ENCODE peak calls at places on chromosomes 5 and 9, in ten cellular contexts. D is fibroblast of pulmonary artery; J is fibroblast of villous mesenchyme; N is fibroblast of mammary gland; L is IMR-90; F is tibial artery; U is CD8-positive, alpha-beta T cell; G is cardiac muscle cell; B is stomach; X is astrocyte. Z is an unnamed sample.

GRCh38 chr9:114894206-114894605 is 36.2 kb downstream of the TNFSF8 start:
- DNase-seq in D (peak; percentile 33), J (peak; percentile 65), N (peak; percentile 40), L (peak; percentile 27), F (no peak), U (no peak), G (no peak), B (no peak), X (peak; percentile 52), Z (no peak)

GRCh38 chr9:120841930-120842684 is 615 bp downstream of the PSMD5 start:
- DNase-seq in D (no peak), J (peak; percentile 35), N (peak; percentile 13), L (peak; percentile 5), F (no peak), U (no peak), G (peak; percentile 17), B (no peak), X (peak; percentile 2), Z (no peak)

GRCh38 chr5:14714706-14715105 is 50.2 kb downstream of the OTULIN start:
- DNase-seq in D (no peak), J (no peak), N (no peak), L (no peak), F (no peak), U (no peak), G (no peak), B (no peak), X (no peak), Z (no peak)

GRCh38 chr5:90306613-90307012 is 102.9 kb downstream of the CETN3 start:
- DNase-seq in D (no peak), J (no peak), N (no peak), L (no peak), F (no peak), U (no peak), G (no peak), B (no peak), X (no peak), Z (no peak)

GRCh38 chr5:80904533-80905187 is 55.5 kb upstream of the RASGRF2 start:
- DNase-seq in D (no peak), J (no peak), N (no peak), L (no peak), F (no peak), U (no peak), G (no peak), B (no peak), X (no peak), Z (no peak)

GRCh38 chr5:74206571-74207550 is 433.7 kb downstream of the ENC1 start:
- DNase-seq in D (peak; percentile 82), J (peak; percentile 49), N (peak; percentile 79), L (peak; percentile 78), F (peak; percentile 77), U (no peak), G (no peak), B (peak; percentile 45), X (peak; percentile 84), Z (peak; percentile 29)

GRCh38 chr9:81729141-81729540 is 39.8 kb upstream of the TLE1 start:
- DNase-seq in D (no peak), J (no peak), N (no peak), L (no peak), F (no peak), U (no peak), G (peak; percentile 17), B (no peak), X (no peak), Z (peak; percentile 64)

GRCh38 chr9:122126340-122127333 is 32.9 kb downstream of the NDUFA8 start:
- DNase-seq in D (peak; percentile 37), J (no peak), N (peak; percentile 13), L (peak; percentile 51), F (peak; percentile 58), U (no peak), G (no peak), B (no peak), X (peak; percentile 42), Z (peak; percentile 69)

GRCh38 chr9:37364751-37365360 is 57.6 kb upstream of the GRHPR start:
- DNase-seq in D (no peak), J (no peak), N (peak; percentile 7), L (no peak), F (no peak), U (peak; percentile 13), G (no peak), B (no peak), X (no peak), Z (no peak)
- TF ChIP-seq CTCF in D (peak; percentile 13), J (peak; percentile 27), N (peak; percentile 24), L (peak; percentile 14), F (no peak), U (no peak), G (no peak), B (no peak), X (no peak), Z (peak; percentile 31)

DNA sequence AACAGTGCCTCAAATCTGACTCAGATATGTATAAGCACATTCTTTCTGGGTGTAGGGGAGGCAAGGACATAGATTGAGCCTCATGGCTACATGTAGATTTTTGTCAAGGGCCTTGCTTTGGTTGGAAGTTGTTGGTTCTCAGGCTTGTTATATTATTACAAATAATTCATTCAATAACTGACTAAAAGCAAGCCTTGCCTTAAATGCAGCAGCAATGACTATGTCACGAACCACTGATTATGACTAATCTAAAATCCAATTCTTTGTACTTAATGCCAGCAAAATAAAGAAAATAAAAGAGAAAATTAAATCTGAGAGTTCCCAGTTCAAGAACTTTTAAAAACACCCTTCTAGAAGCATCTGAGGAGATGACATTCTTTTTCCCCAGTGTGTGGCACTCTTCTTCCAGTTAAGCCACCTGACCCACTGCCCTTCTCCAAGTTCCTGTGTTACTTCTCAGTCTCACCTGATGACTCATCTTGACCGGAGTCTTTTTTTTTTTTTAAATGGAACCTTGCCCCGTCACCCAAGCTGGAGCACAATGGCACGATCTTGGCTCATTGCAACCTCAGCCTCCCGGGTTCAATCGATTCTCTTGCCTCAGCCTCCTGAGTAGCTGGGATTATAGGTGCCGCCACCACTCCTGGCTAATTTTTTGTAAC is 223.9 kb upstream of the DAB2 start:
- DNase-seq in D (no peak), J (peak; percentile 23), N (peak; percentile 64), L (no peak), F (no peak), U (no peak), G (no peak), B (no peak), X (peak; percentile 25), Z (no peak)
- TF ChIP-seq CTCF in D (no peak), J (no peak), N (no peak), L (no peak), F (no peak), U (no peak), G (no peak), B (no peak), X (no peak), Z (no peak)

DNA sequence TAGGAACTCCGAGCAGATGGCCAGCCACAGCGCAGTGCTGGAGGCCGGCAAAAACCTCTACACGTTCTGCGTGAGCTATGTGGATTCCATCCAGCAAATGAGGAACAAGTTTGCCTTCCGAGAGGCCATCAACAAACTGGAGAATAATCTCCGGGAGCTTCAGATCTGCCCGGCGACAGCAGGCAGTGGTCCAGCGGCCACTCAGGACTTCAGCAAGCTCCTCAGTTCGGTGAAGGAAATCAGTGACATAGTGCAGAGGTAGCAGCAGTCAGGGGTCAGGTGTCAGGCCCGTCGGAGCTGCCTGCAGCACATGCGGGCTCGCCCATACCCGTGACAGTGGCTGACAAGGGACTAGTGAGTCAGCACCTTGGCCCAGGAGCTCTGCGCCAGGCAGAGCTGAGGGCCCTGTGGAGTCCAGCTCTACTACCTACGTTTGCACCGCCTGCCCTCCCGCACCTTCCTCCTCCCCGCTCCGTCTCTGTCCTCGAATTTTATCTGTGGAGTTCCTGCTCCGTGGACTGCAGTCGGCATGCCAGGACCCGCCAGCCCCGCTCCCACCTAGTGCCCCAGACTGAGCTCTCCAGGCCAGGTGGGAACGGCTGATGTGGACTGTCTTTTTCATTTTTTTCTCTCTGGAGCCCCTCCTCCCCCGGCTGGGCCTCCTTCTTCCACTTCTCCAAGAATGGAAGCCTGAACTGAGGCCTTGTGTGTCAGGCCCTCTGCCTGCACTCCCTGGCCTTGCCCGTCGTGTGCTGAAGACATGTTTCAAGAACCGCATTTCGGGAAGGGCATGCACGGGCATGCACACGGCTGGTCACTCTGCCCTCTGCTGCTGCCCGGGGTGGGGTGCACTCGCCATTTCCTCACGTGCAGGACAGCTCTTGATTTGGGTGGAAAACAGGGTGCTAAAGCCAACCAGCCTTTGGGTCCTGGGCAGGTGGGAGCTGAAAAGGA is 10.9 kb downstream of the QRFP start:
- DNase-seq in D (no peak), J (no peak), N (no peak), L (no peak), F (peak; percentile 64), U (no peak), G (no peak), B (no peak), X (no peak), Z (no peak)
- TF ChIP-seq CTCF in D (no peak), J (no peak), N (no peak), L (no peak), F (no peak), U (no peak), G (no peak), B (no peak), X (no peak), Z (no peak)

DNA sequence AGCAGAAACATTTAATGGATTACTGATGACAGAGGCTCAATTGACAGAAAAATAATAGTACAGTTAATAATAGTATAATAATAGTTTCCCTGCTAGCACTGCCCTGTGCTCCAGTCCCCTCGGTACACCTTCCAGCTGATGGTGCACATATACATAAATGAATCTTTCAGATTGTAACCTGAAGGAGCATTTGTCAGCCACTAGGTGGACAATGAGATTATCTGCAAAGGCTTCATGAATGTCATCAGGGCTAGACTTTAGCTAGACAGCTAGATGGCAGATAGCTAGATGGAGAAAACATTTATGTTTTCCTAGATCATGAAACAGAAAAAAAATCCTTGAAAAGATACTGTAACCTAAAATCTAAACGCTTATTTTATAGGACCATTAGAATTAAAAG is 304.4 kb upstream of the SMC2 start:
- DNase-seq in D (peak; percentile 21), J (peak; percentile 14), N (peak; percentile 44), L (no peak), F (no peak), U (no peak), G (peak; percentile 1), B (no peak), X (no peak), Z (peak; percentile 16)
- TF ChIP-seq CTCF in D (peak; percentile 36), J (peak; percentile 49), N (peak; percentile 56), L (no peak), F (no peak), U (no peak), G (peak; percentile 22), B (no peak), X (peak; percentile 21), Z (peak; percentile 46)

GRCh38 chr9:12666813-12667212 is 26.4 kb upstream of the TYRP1 start:
- DNase-seq in D (peak; percentile 7), J (no peak), N (no peak), L (no peak), F (no peak), U (no peak), G (peak; percentile 5), B (no peak), X (no peak), Z (peak; percentile 8)
- TF ChIP-seq CTCF in D (peak; percentile 32), J (peak; percentile 21), N (peak; percentile 21), L (peak; percentile 18), F (no peak), U (no peak), G (peak; percentile 35), B (no peak), X (no peak), Z (peak; percentile 40)

Z was measured in neural progenitor cell.